ENCODE peak calls at places on chromosomes 12 and 14, in nine cellular contexts. D is endothelial cell, F is CD14-positive monocyte, J is natural killer cell, K is mammary epithelial cell, N is left ventricle myocardium inferior, W is GM20000, E is HFFc6, S is tibial nerve. O is an unnamed sample.

GRCh38 chr12:26822051-26822450 is 10.9 kb downstream of the ITPR2 start:
- DNase-seq in E (no peak), K (no peak), N (no peak), W (no peak), S (no peak), J (no peak), F (no peak), D (no peak), O (peak; percentile 23)

GRCh38 chr12:27732281-27732680 is 21.6 kb downstream of the MRPS35 start:
- DNase-seq in E (no peak), K (peak; percentile 5), N (no peak), S (no peak), W (no peak), J (no peak), F (no peak), D (no peak), O (no peak)

GRCh38 chr12:111174283-111175108 is 194.4 kb downstream of the PHETA1 start:
- DNase-seq in K (no peak), E (no peak), N (no peak), W (peak; percentile 57), J (no peak), S (no peak), F (no peak), D (no peak), O (peak; percentile 73)

GRCh38 chr14:29465095-29465494 is 462.6 kb downstream of the PRKD1 start:
- DNase-seq in W (no peak), F (no peak), K (no peak), D (no peak), J (no peak), N (no peak), E (no peak), S (no peak), O (no peak)

GRCh38 chr12:47458273-47458672 is 247.6 kb downstream of the RPAP3 start:
- DNase-seq in D (no peak), F (no peak), W (no peak), J (no peak), S (no peak), N (no peak), E (no peak), K (peak; percentile 91), O (peak; percentile 10)

GRCh38 chr12:123949118-123949774 is 23.4 kb downstream of the CCDC92 start:
- DNase-seq in N (no peak), J (no peak), K (no peak), D (no peak), E (no peak), S (no peak), F (no peak), W (no peak), O (no peak)

GRCh38 chr12:54126696-54127537 is 61.9 kb downstream of the SMUG1 start:
- DNase-seq in K (peak; percentile 36), D (peak; percentile 32), W (no peak), N (peak; percentile 66), E (no peak), F (no peak), J (no peak), S (peak; percentile 73), O (no peak)

GRCh38 chr14:36513451-36514277 is 6.4 kb downstream of the NKX2-1 start:
- DNase-seq in E (no peak), N (no peak), W (peak; percentile 30), K (no peak), S (no peak), F (no peak), J (no peak), D (no peak), O (no peak)

GRCh38 chr14:96307434-96307833 is 51.4 kb downstream of the BDKRB1 start:
- DNase-seq in N (no peak), S (no peak), D (no peak), W (no peak), K (no peak), J (no peak), E (no peak), F (no peak), O (no peak)

GRCh38 chr12:116048886-116049285 is 228.6 kb downstream of the MED13L start:
- DNase-seq in S (no peak), J (no peak), W (peak; percentile 18), K (no peak), N (no peak), D (no peak), E (no peak), F (no peak), O (no peak)

DNA sequence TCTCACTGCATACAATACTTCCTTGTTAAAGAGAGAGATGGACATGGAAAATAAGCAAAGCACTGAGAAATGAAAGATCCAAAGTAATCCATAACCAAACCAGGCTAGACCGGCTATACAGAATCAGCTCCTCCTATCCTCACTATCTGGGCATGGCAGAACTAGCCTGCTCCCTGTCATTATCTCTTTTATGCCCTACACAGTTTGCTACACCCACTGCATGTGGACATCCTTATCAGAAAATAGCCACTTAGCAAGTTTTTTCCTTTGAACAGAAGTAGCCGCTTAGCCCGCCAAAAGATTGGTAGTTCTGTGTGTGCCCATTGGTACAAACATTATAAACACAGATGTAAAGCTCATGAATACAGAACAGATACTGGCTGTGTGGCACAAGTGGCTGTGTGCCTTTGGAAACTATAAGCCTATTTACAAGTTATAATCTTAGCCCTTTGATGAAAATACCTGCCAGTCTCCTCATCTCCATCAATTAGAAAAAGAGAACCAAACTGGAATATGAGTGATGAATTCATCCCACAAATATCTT is 34.6 kb downstream of the SPTB start:
- DNase-seq in D (no peak), J (no peak), K (no peak), N (no peak), F (no peak), E (no peak), W (no peak), S (no peak), O (no peak)
- TF ChIP-seq CTCF in D (no peak), J (no peak), K (no peak), N (no peak), F (no peak), E (no peak), W (no peak), S (no peak), O (no peak)

DNA sequence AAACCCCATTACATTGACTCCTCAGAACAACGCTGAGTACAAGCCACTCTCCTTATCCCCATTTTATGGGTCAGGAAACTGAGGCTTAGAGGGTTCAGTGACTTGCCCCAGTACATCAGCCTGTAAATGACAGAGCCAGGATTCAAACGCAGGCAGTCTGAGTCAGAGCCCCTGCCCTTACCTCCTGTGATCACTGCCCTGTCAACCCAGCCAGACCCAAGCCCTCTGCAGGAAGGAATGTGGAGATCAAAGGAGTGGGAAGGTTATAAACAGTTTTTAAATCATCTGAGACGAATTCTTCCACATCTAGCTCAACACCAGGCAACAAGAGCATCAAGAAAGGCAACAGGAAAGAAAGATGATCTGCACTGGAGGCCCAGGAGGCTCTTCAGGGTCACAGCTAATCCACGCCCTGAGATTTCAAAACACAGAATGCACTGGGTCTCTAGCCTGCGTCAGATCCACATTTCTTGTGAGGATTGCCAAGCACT is 38.5 kb downstream of the SPTB start:
- DNase-seq in J (no peak), E (peak; percentile 75), S (no peak), W (no peak), D (peak; percentile 18), F (no peak), N (no peak), K (peak; percentile 52), O (peak; percentile 66)
- TF ChIP-seq CTCF in J (no peak), E (peak; percentile 79), S (no peak), W (no peak), D (no peak), F (no peak), N (peak; percentile 50), K (peak; percentile 56), O (peak; percentile 53)

GRCh38 chr12:76879710-76880025 is 849 bp upstream of the CSRP2 start:
- DNase-seq in J (no peak), D (no peak), E (no peak), F (no peak), K (no peak), S (no peak), W (no peak), N (no peak), O (no peak)

GRCh38 chr12:76880156-76881023 is 1.6 kb upstream of the CSRP2 start:
- DNase-seq in N (no peak), F (no peak), E (no peak), W (no peak), K (no peak), S (no peak), D (no peak), J (no peak), O (peak; percentile 3)

GRCh38 chr12:76881152-76881551 is 2.3 kb upstream of the CSRP2 start:
- DNase-seq in S (no peak), F (no peak), W (no peak), J (no peak), D (no peak), N (no peak), E (no peak), K (no peak), O (no peak)

GRCh38 chr12:76878045-76878898 is 547 bp downstream of the CSRP2 start:
- DNase-seq in D (peak; percentile 48), F (no peak), W (peak; percentile 51), K (peak; percentile 35), N (no peak), E (no peak), J (no peak), S (no peak), O (peak; percentile 46)

GRCh38 chr12:76878899-76879709 is at the start of gene CSRP2:
- DNase-seq in S (peak; percentile 80), F (no peak), E (peak; percentile 58), W (peak; percentile 92), N (peak; percentile 91), J (peak; percentile 32), K (peak; percentile 90), D (peak; percentile 96), O (peak; percentile 72)
- TF ChIP-seq CTCF in S (peak; percentile 27), F (no peak), E (peak; percentile 54), W (no peak), N (peak; percentile 33), J (no peak), K (peak; percentile 13), D (no peak), O (no peak)

GRCh38 chr12:6494968-6495367 is 1.1 kb downstream of the NCAPD2 start:
- DNase-seq in D (no peak), S (no peak), W (no peak), F (no peak), E (no peak), N (no peak), J (no peak), K (peak; percentile 25), O (peak; percentile 45)

GRCh38 chr12:6492838-6493579 is at the start of gene MRPL51:
- DNase-seq in J (peak; percentile 88), K (peak; percentile 92), S (peak; percentile 91), W (peak; percentile 94), E (peak; percentile 81), F (peak; percentile 95), D (peak; percentile 92), N (peak; percentile 97), O (peak; percentile 83)

GRCh38 chr12:6489449-6489848 is 3.6 kb downstream of the MRPL51 start:
- DNase-seq in N (no peak), E (no peak), K (no peak), W (no peak), S (no peak), F (no peak), D (no peak), J (no peak), O (no peak)

GRCh38 chr12:6493580-6494350 is at the start of gene NCAPD2:
- DNase-seq in S (peak; percentile 84), W (peak; percentile 95), N (peak; percentile 95), E (peak; percentile 97), D (peak; percentile 94), F (peak; percentile 91), K (peak; percentile 97), J (peak; percentile 90), O (peak; percentile 88)

DNA sequence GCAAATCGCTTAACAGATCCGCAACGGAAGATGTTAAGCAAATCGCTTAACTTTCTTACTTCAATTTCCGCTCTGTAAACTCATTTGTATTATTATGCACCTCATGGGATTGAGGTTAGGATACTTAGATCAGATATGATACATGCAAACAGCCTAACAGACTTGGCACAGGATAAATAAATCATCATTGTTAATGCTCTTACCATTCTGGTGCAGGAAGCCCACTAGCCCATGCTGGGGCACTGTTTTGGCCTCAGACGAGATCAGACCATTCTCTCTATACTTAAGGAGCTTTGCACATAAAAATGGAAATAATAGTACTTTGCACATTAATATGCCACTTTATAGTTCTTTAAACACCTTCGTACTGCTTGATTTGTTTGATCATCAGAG is 445 bp downstream of the NCAPD2 start:
- DNase-seq in W (no peak), S (no peak), D (no peak), J (no peak), E (peak; percentile 19), N (no peak), K (no peak), F (no peak), O (no peak)
- TF ChIP-seq CTCF in W (no peak), S (no peak), D (no peak), J (no peak), E (peak; percentile 42), N (no peak), K (peak; percentile 14), F (no peak), O (no peak)